ENCODE peak calls at places on chromosomes 12 and 14, in nine cellular contexts. J is left ventricle myocardium inferior; T is GM12892; D is occipital lobe; Q is stimulated activated CD4-positive, alpha-beta T cell treated with anti-CD3 and anti-CD28 coated beads, Interleukin-12 subunit alpha, Interleukin-12 subunit beta, amount 100 ng/mL, for 4 hours; N is choroid plexus epithelial cell; A is GM04504; R is KBM-7; L is aorta. U is an unnamed sample.
A peak's percentile ranks its signal among the peaks of the same experiment; 100 is the strongest.

GRCh38 chr12:117872521-117873169 is 96.1 kb downstream of the KSR2 start:
- DNase-seq in J (no peak), T (no peak), D (no peak), Q (no peak), N (no peak), A (no peak), R (no peak), L (no peak), U (no peak)

GRCh38 chr12:118467576-118467975 is 91.2 kb downstream of the SUDS3 start:
- DNase-seq in J (no peak), T (no peak), D (no peak), Q (no peak), N (no peak), A (no peak), R (no peak), L (no peak), U (no peak)

GRCh38 chr14:91059576-91060471 is 617 bp downstream of the RPS6KA5 start:
- DNase-seq in J (no peak), T (peak; percentile 41), D (no peak), Q (peak; percentile 52), N (peak; percentile 7), A (peak; percentile 20), R (peak; percentile 60), L (peak; percentile 76), U (peak; percentile 62)

GRCh38 chr12:101414533-101415119 is 7.1 kb upstream of the ARL1 start:
- DNase-seq in J (no peak), T (no peak), D (no peak), Q (no peak), N (peak; percentile 83), A (peak; percentile 19), R (peak; percentile 61), L (no peak), U (no peak)

GRCh38 chr14:22472935-22473854 is 115.8 kb downstream of the DAD1 start:
- DNase-seq in J (no peak), T (peak; percentile 45), D (no peak), Q (no peak), N (peak; percentile 79), A (no peak), R (peak; percentile 92), L (no peak), U (no peak)

GRCh38 chr12:132632521-132633228 is 14.1 kb downstream of the P2RX2 start:
- DNase-seq in J (no peak), T (no peak), D (no peak), Q (no peak), N (no peak), A (no peak), R (no peak), L (peak; percentile 51), U (no peak)

GRCh38 chr12:131754184-131754583 is 43.3 kb downstream of the SFSWAP start:
- DNase-seq in J (no peak), T (no peak), D (no peak), Q (no peak), N (no peak), A (no peak), R (no peak), L (no peak), U (no peak)

GRCh38 chr12:25361511-25361910 is 110.8 kb upstream of the KRAS start:
- DNase-seq in J (no peak), T (no peak), D (no peak), Q (no peak), N (no peak), A (no peak), R (no peak), L (no peak), U (no peak)

GRCh38 chr12:43957732-43958131 is 121.9 kb downstream of the TMEM117 start:
- DNase-seq in J (no peak), T (peak; percentile 16), D (peak; percentile 4), Q (no peak), N (peak; percentile 72), A (peak; percentile 40), R (peak; percentile 73), L (no peak), U (no peak)

GRCh38 chr14:74508844-74509428 is 15.4 kb downstream of the ISCA2 start:
- DNase-seq in J (no peak), T (peak; percentile 7), D (no peak), Q (no peak), N (no peak), A (no peak), R (no peak), L (peak; percentile 70), U (no peak)

GRCh38 chr12:105674871-105675699 is 344.6 kb downstream of the C12orf75 start:
- DNase-seq in J (no peak), T (no peak), D (no peak), Q (no peak), N (no peak), A (no peak), R (no peak), L (no peak), U (no peak)

GRCh38 chr12:63889236-63889635 is 44.7 kb downstream of the SRGAP1 start:
- DNase-seq in J (no peak), T (no peak), D (no peak), Q (no peak), N (peak; percentile 81), A (no peak), R (no peak), L (no peak), U (no peak)

GRCh38 chr12:124577986-124578385 is 10.6 kb upstream of the NCOR2 start:
- DNase-seq in J (no peak), T (no peak), D (no peak), Q (no peak), N (no peak), A (no peak), R (no peak), L (no peak), U (no peak)

GRCh38 chr14:24198845-24199524 is 3.7 kb upstream of the TM9SF1 start:
- DNase-seq in J (no peak), T (no peak), D (no peak), Q (no peak), N (no peak), A (no peak), R (peak; percentile 34), L (no peak), U (no peak)

GRCh38 chr12:44227601-44228000 is 391.7 kb downstream of the TMEM117 start:
- DNase-seq in J (no peak), T (no peak), D (no peak), Q (no peak), N (peak; percentile 0), A (peak; percentile 3), R (no peak), L (no peak), U (no peak)

GRCh38 chr12:27592548-27592947 is 68.5 kb downstream of the PPFIBP1 start:
- DNase-seq in J (peak; percentile 28), T (no peak), D (peak; percentile 49), Q (no peak), N (peak; percentile 65), A (no peak), R (no peak), L (peak; percentile 76), U (no peak)

GRCh38 chr12:92942905-92943304 is 13.8 kb upstream of the EEA1 start:
- DNase-seq in J (no peak), T (no peak), D (no peak), Q (no peak), N (peak; percentile 89), A (peak; percentile 38), R (no peak), L (no peak), U (no peak)

GRCh38 chr12:53233671-53234091 is 1.7 kb upstream of the RARG start:
- DNase-seq in J (no peak), T (no peak), D (no peak), Q (no peak), N (no peak), A (no peak), R (no peak), L (peak; percentile 55), U (no peak)

GRCh38 chr12:64236549-64236948 is 14.5 kb upstream of the KICS2 start:
- DNase-seq in J (no peak), T (no peak), D (no peak), Q (no peak), N (peak; percentile 66), A (no peak), R (no peak), L (no peak), U (no peak)

GRCh38 chr12:60205500-60205899 is 609.7 kb downstream of the SLC16A7 start:
- DNase-seq in J (no peak), T (no peak), D (no peak), Q (no peak), N (peak; percentile 63), A (no peak), R (no peak), L (no peak), U (no peak)

GRCh38 chr14:64060648-64061096 is 207.9 kb downstream of the SYNE2 start:
- DNase-seq in J (no peak), T (no peak), D (no peak), Q (no peak), N (peak; percentile 48), A (no peak), R (peak; percentile 8), L (no peak), U (no peak)

GRCh38 chr12:108911915-108912314 is 32.0 kb downstream of the DAO start:
- DNase-seq in J (no peak), T (no peak), D (no peak), Q (no peak), N (no peak), A (no peak), R (no peak), L (no peak), U (no peak)

GRCh38 chr14:89792489-89793366 is 161.8 kb downstream of the EFCAB11 start:
- DNase-seq in J (no peak), T (no peak), D (no peak), Q (no peak), N (no peak), A (no peak), R (no peak), L (no peak), U (no peak)

GRCh38 chr12:124847675-124848074 is 16.0 kb downstream of the SCARB1 start:
- DNase-seq in J (no peak), T (no peak), D (peak; percentile 88), Q (no peak), N (no peak), A (no peak), R (no peak), L (no peak), U (no peak)

GRCh38 chr12:80121661-80122060 is 22.3 kb downstream of the OTOGL start:
- DNase-seq in J (no peak), T (no peak), D (no peak), Q (no peak), N (peak; percentile 53), A (no peak), R (no peak), L (no peak), U (no peak)

GRCh38 chr12:104250366-104251125 is 35.0 kb downstream of the TXNRD1 start:
- DNase-seq in J (no peak), T (no peak), D (no peak), Q (no peak), N (no peak), A (no peak), R (no peak), L (no peak), U (no peak)

GRCh38 chr12:115088328-115088994 is 404.5 kb upstream of the TBX3 start:
- DNase-seq in J (peak; percentile 22), T (no peak), D (no peak), Q (no peak), N (no peak), A (peak; percentile 24), R (no peak), L (no peak), U (no peak)

GRCh38 chr12:114512351-114512750 is 106.4 kb upstream of the TBX5 start:
- DNase-seq in J (no peak), T (no peak), D (no peak), Q (no peak), N (no peak), A (no peak), R (no peak), L (no peak), U (no peak)

GRCh38 chr12:104280703-104281458 is 22.7 kb upstream of the EID3 start:
- DNase-seq in J (no peak), T (no peak), D (no peak), Q (no peak), N (peak; percentile 94), A (peak; percentile 70), R (peak; percentile 45), L (no peak), U (no peak)

GRCh38 chr14:69538766-69539165 is 35.9 kb downstream of the CCDC177 start:
- DNase-seq in J (no peak), T (no peak), D (no peak), Q (no peak), N (no peak), A (no peak), R (no peak), L (no peak), U (no peak)

U was measured in mesothelial cell of epicardium.